ENCODE peak calls at places on chromosomes 11 and 22, in five cellular contexts. O, B, S, J and E are unnamed samples. For H3K36me3, the result is how much of the 10 kb centered on the place peaks cover.

GRCh38 chr11:64268687-64269379 is 15.6 kb downstream of the BAD start:
- DNase-seq in O (peak), S (peak), J (peak), B (no peak), E (no peak)

GRCh38 chr11:94417386-94417987 is 16.3 kb upstream of the GPR83 start:
- DNase-seq in O (peak), B (no peak), J (no peak), S (no peak), E (no peak)

GRCh38 chr11:60989108-60989650 is 17.7 kb downstream of the CD6 start:
- DNase-seq in O (no peak), S (no peak), B (no peak), J (no peak), E (no peak)

GRCh38 chr11:86671386-86672006 is 920 bp downstream of the ME3 start:
- DNase-seq in S (peak), B (no peak), O (peak), J (peak), E (no peak)

GRCh38 chr11:123839131-123839530 is 33.0 kb upstream of the OR6M1 start:
- DNase-seq in J (no peak), O (no peak), B (no peak), S (no peak), E (no peak)

GRCh38 chr11:88246680-88247079 is 71.4 kb upstream of the RAB38 start:
- DNase-seq in B (no peak), O (peak), S (no peak), J (no peak), E (no peak)

GRCh38 chr11:101169944-101170343 is 40.3 kb upstream of the PGR start:
- DNase-seq in S (no peak), O (no peak), B (no peak), J (no peak), E (no peak)

GRCh38 chr11:124791626-124792341 is 8.4 kb downstream of the MSANTD2 start:
- DNase-seq in S (no peak), B (no peak), J (no peak), O (peak), E (no peak)

GRCh38 chr11:134173296-134173695 is 50.5 kb downstream of the NCAPD3 start:
- DNase-seq in S (no peak), J (no peak), B (no peak), O (no peak), E (no peak)

GRCh38 chr11:122703541-122704272 is 48.2 kb downstream of the UBASH3B start:
- DNase-seq in B (no peak), S (no peak), J (no peak), O (no peak), E (no peak)

GRCh38 chr11:71285111-71285510 is 32.7 kb upstream of the SHANK2 start:
- DNase-seq in S (no peak), J (no peak), B (no peak), O (no peak), E (no peak)

GRCh38 chr22:26259510-26259909 is 90.2 kb downstream of the SEZ6L start:
- DNase-seq in S (no peak), B (peak), J (no peak), O (peak), E (no peak)

GRCh38 chr22:48357961-48358360 is 1469.7 kb downstream of the BRD1 start:
- DNase-seq in J (no peak), O (no peak), S (no peak), B (no peak), E (no peak)

GRCh38 chr11:12862761-12863469 is 146.2 kb upstream of the RASSF10 start:
- DNase-seq in S (peak), O (peak), B (peak), J (no peak), E (peak)

GRCh38 chr11:123221611-123222010 is 26.6 kb upstream of the CLMP start:
- DNase-seq in B (no peak), O (no peak), J (no peak), S (no peak), E (no peak)

GRCh38 chr11:26976389-26976788 is 17.5 kb upstream of the FIBIN start:
- DNase-seq in J (no peak), O (peak), S (no peak), B (no peak), E (no peak)

GRCh38 chr11:132349806-132350733 is 979.7 kb downstream of the NTM start:
- DNase-seq in S (no peak), J (no peak), B (no peak), O (no peak), E (no peak)

GRCh38 chr11:67605231-67606011 is 1.3 kb upstream of the NDUFV1 start:
- DNase-seq in S (no peak), B (no peak), O (no peak), J (no peak), E (no peak)

GRCh38 chr11:72685560-72686480 is 11.6 kb upstream of the PDE2A start:
- DNase-seq in S (no peak), B (no peak), J (no peak), O (peak), E (no peak)

GRCh38 chr22:23063539-23064380 is 6.6 kb upstream of the GNAZ start:
- DNase-seq in O (no peak), J (no peak), S (no peak), B (no peak), E (no peak)

GRCh38 chr11:129792663-129793062 is 23.0 kb upstream of the TMEM45B start:
- DNase-seq in B (no peak), O (no peak), J (no peak), S (no peak), E (no peak)
- H3K36me3 ChIP-seq in B (under half), O (under half), J (under half), S (under half), E (under half)

GRCh38 chr22:41330169-41330568 is 28.8 kb downstream of the ZC3H7B start:
- DNase-seq in B (no peak), J (no peak), O (no peak), S (no peak), E (no peak)
- H3K36me3 ChIP-seq in B (half or more), J (under half), O (under half), S (half or more), E (under half)

DNA sequence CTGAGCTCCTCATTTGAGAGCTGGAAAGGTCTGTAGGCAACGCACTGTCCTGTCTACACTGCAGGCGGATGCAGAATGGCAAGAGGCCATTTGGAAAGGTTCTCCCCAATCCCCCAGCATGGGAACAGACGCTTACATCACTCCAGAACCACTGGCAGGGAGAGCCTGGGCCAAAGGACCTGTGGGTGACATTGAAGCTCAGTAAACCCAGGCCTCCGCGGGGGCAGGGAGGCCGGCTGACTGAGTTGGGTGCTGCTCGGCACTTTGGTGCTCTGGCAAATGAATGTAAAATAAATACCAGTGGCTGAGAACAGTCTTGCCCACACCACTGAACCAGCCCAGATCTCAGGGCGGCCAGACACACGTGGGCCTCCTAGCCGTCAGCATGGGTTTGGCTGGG is 22.4 kb downstream of the TOM1 start:
- DNase-seq in B (no peak), O (no peak), J (no peak), S (no peak), E (no peak)
- H3K36me3 ChIP-seq in B (under half), O (under half), J (half or more), S (half or more), E (under half)

GRCh38 chr22:40407021-40407761 is 36.8 kb downstream of the SGSM3 start:
- DNase-seq in B (no peak), S (no peak), O (no peak), J (peak), E (no peak)

GRCh38 chr22:40403651-40404050 is 33.3 kb downstream of the SGSM3 start:
- DNase-seq in B (no peak), S (no peak), J (no peak), O (no peak), E (no peak)

GRCh38 chr22:40406063-40406890 is 35.9 kb downstream of the SGSM3 start:
- DNase-seq in J (no peak), O (no peak), B (no peak), S (no peak), E (no peak)

GRCh38 chr22:40404251-40405177 is 34.1 kb downstream of the SGSM3 start:
- DNase-seq in O (no peak), S (no peak), B (no peak), J (peak), E (no peak)

GRCh38 chr22:40405178-40406062 is 35.0 kb downstream of the SGSM3 start:
- DNase-seq in B (no peak), S (no peak), O (no peak), J (no peak), E (no peak)
- H3K36me3 ChIP-seq in B (half or more), S (half or more), O (under half), J (half or more), E (under half)

DNA sequence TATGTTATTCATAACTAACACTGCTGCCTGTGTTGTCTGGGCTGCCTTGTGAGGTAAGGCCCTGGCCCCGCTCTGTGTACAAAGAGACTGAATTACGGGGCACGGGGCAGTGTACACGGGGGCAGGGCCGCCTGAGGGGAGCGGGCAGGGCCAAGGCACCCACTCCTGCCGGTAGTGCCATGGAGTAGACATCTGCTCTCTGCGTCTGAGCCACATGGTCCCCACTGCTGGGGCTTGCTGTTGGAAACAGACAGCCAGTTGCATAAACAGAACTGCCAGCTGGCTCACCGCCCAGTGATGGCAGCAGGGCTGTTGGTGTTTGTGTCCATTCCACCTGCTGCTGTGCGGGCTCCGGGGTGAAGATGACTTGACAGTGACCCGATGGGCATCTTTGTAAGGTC is 19.8 kb downstream of the FAM118A start:
- DNase-seq in B (no peak), O (no peak), S (no peak), J (no peak), E (no peak)
- H3K36me3 ChIP-seq in B (half or more), O (under half), S (half or more), J (under half), E (under half)

GRCh38 chr22:43928418-43929307 is 5.1 kb downstream of the PNPLA3 start:
- DNase-seq in B (no peak), O (no peak), J (no peak), S (no peak), E (no peak)
- H3K36me3 ChIP-seq in B (half or more), O (under half), J (under half), S (under half), E (under half)

DNA sequence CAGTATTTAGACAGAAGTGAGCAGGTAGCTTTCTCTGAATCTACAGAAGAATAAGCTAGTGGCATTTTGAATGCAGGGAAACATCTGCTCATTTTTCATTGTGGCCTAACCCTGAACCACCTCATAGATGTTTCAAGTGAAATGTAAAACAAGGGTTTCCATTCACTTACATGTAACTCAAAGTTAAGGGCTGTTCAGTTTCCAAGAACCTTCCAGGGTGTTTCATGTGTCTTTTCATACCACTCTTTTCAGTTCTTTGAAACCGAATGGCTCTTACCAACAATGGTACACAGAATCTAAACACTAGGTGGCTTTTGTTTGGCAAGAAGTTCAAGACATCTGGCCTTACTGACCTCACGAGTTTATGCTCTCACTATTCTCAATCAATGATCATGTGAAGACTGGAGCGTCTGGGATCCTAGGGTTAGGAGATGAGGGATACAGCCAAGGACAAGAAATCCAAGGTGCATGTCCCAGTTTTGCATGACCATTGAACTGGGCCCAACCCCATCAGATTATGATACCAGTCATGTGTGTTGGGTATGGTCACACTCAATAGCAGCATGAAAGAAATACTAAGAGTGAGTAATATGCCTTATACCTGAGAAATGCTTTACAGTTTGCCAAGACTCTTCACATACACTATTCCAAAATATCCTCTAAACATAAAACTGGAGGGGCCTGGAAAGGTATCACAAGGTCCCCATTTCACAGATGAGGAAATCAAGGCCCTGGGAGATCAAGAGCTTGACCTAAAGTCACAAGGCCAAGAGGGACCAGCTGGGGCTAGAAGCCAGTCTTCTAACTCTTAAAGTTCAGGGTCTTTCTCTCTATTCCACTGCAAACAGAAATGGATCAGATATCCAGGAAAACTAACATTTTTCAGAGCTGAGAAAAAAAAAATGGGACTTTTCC is 92.7 kb downstream of the ETS1 start:
- DNase-seq in B (no peak), O (no peak), S (no peak), J (no peak), E (no peak)
- H3K36me3 ChIP-seq in B (under half), O (under half), S (under half), J (under half), E (under half)

DNA sequence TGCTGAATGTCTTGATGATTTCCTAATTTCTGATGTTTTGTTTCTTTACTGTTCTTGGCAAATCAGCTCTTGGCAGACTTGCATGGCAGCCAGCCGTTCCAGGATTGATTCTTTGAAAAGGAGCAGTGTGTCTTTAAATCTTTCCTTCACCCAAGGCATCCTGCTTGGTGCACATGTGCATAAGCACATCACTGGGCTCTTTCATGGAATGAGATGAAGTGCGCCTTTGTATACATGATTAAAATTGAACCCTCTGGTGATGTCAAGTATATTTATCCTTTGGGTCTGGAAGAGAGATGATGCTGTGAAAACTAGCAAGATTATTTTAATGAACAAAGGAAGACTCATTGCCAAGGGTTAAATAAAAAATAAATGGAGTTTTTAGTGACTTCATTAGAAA is 12.4 kb downstream of the FBXO7 start:
- DNase-seq in J (no peak), S (no peak), B (no peak), O (no peak), E (no peak)
- H3K36me3 ChIP-seq in J (under half), S (half or more), B (half or more), O (under half), E (half or more)

GRCh38 chr22:20796731-20797130 is 22.8 kb downstream of the SERPIND1 start:
- DNase-seq in J (no peak), O (no peak), S (no peak), B (no peak), E (no peak)

GRCh38 chr22:20792966-20793332 is 19.0 kb downstream of the SERPIND1 start:
- DNase-seq in S (no peak), O (peak), J (no peak), B (no peak), E (no peak)

GRCh38 chr22:20794132-20794990 is 20.4 kb downstream of the SERPIND1 start:
- DNase-seq in J (no peak), B (no peak), O (no peak), S (no peak), E (no peak)

GRCh38 chr22:20793386-20794131 is 19.6 kb downstream of the SERPIND1 start:
- DNase-seq in J (no peak), O (no peak), B (no peak), S (no peak), E (no peak)

DNA sequence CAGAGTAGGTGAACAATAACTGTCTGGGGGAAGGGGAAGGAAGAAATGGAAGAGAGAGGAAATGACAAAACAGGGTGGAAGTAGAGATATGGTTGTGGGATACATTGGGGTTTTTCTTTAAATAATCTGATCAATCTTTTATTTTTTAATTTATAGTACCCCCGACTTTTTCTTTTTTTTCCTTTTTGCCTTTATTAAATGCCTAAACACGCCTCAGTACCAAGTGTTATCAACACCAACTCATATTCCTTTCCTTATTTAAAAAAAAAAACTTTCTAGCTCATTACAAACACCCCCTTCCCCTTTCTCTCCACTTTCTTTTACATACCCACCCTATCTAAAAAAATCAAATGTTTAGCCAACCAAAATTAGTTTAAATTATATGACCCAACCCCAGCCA is 21.1 kb downstream of the SERPIND1 start:
- DNase-seq in B (no peak), S (no peak), J (no peak), O (no peak), E (no peak)
- H3K36me3 ChIP-seq in B (half or more), S (half or more), J (under half), O (under half), E (under half)